ENCODE peak calls at places on chromosome 1, in seven cellular contexts. T is NCI-H1694 treated with DMSO at 0.1 percent for 48 hours; O is KG1; Z is RCC 7860; L is NCI-H2081; E is stimulated activated CD4-positive, alpha-beta T cell treated with anti-CD3 and anti-CD28 coated beads, Interleukin-15, amount 100 ng/mL, for 1 hour; X is stomach. C is an unnamed sample.

GRCh38 chr1:153192697-153193096 is 10.5 kb upstream of the LELP1 start:
- DNase-seq in T (no peak), O (no peak), Z (no peak), L (peak; percentile 47), E (no peak), X (peak; percentile 29), C (peak; percentile 26)

GRCh38 chr1:160844447-160845232 is 18.0 kb downstream of the CD244 start:
- DNase-seq in T (no peak), O (no peak), Z (no peak), L (no peak), E (no peak), X (no peak), C (no peak)

GRCh38 chr1:229579101-229579651 is 20.7 kb upstream of the ABCB10 start:
- DNase-seq in T (peak; percentile 71), O (peak; percentile 49), Z (no peak), L (peak; percentile 90), E (no peak), X (no peak), C (no peak)

GRCh38 chr1:185319152-185319501 is 2.1 kb upstream of the IVNS1ABP start:
- DNase-seq in T (no peak), O (no peak), Z (no peak), L (no peak), E (no peak), X (no peak), C (no peak)

GRCh38 chr1:42931108-42931539 is 27.5 kb downstream of the SLC2A1 start:
- DNase-seq in T (peak; percentile 16), O (peak; percentile 70), Z (peak; percentile 44), L (peak; percentile 30), E (no peak), X (no peak), C (peak; percentile 38)

GRCh38 chr1:171081994-171082295 is 8.8 kb upstream of the FMO3 start:
- DNase-seq in T (no peak), O (no peak), Z (no peak), L (no peak), E (no peak), X (no peak), C (no peak)

GRCh38 chr1:211133393-211133840 is 531 bp downstream of the KCNH1 start:
- DNase-seq in T (peak; percentile 48), O (no peak), Z (no peak), L (peak; percentile 46), E (no peak), X (no peak), C (no peak)

GRCh38 chr1:86852737-86853408 is 61.1 kb downstream of the SELENOF start:
- DNase-seq in T (no peak), O (no peak), Z (no peak), L (no peak), E (no peak), X (no peak), C (no peak)

GRCh38 chr1:162144268-162144667 is 74.8 kb downstream of the NOS1AP start:
- DNase-seq in T (no peak), O (no peak), Z (no peak), L (no peak), E (no peak), X (no peak), C (no peak)

GRCh38 chr1:107419003-107419402 is 278.2 kb downstream of the NTNG1 start:
- DNase-seq in T (no peak), O (no peak), Z (no peak), L (no peak), E (no peak), X (no peak), C (no peak)

GRCh38 chr1:41874903-41875411 is 43.8 kb downstream of the HIVEP3 start:
- DNase-seq in T (no peak), O (no peak), Z (no peak), L (no peak), E (no peak), X (no peak), C (no peak)

GRCh38 chr1:151936653-151937052 is 27.3 kb upstream of the THEM4 start:
- DNase-seq in T (no peak), O (no peak), Z (no peak), L (no peak), E (no peak), X (no peak), C (peak; percentile 31)

GRCh38 chr1:46341222-46342083 is 846 bp downstream of the NSUN4 start:
- DNase-seq in T (no peak), O (no peak), Z (no peak), L (no peak), E (no peak), X (no peak), C (no peak)

GRCh38 chr1:204286841-204287387 is 72.8 kb downstream of the PLEKHA6 start:
- DNase-seq in T (no peak), O (peak; percentile 61), Z (peak; percentile 16), L (peak; percentile 31), E (no peak), X (peak; percentile 85), C (no peak)

GRCh38 chr1:180905927-180906326 is 6.8 kb upstream of the KIAA1614 start:
- DNase-seq in T (no peak), O (no peak), Z (no peak), L (no peak), E (no peak), X (no peak), C (no peak)

GRCh38 chr1:239031310-239031709 is 355.1 kb upstream of the CHRM3 start:
- DNase-seq in T (no peak), O (no peak), Z (no peak), L (no peak), E (no peak), X (no peak), C (no peak)

GRCh38 chr1:33696962-33697361 is 166.9 kb upstream of the HMGB4 start:
- DNase-seq in T (no peak), O (no peak), Z (no peak), L (no peak), E (no peak), X (no peak), C (no peak)

GRCh38 chr1:22555386-22555656 is 8.0 kb upstream of the EPHA8 start:
- DNase-seq in T (no peak), O (no peak), Z (no peak), L (no peak), E (no peak), X (no peak), C (no peak)

GRCh38 chr1:10704383-10704882 is 92.0 kb downstream of the CASZ1 start:
- DNase-seq in T (no peak), O (no peak), Z (no peak), L (no peak), E (no peak), X (peak; percentile 68), C (peak; percentile 52)

GRCh38 chr1:244210884-244211558 is 159.9 kb downstream of the ZBTB18 start:
- DNase-seq in T (no peak), O (no peak), Z (no peak), L (no peak), E (no peak), X (no peak), C (peak; percentile 55)

GRCh38 chr1:97277891-97278662 is 556.5 kb downstream of the PTBP2 start:
- DNase-seq in T (no peak), O (no peak), Z (peak; percentile 65), L (no peak), E (no peak), X (no peak), C (no peak)

GRCh38 chr1:172252296-172252695 is 168.2 kb upstream of the C1orf105 start:
- DNase-seq in T (no peak), O (no peak), Z (no peak), L (no peak), E (no peak), X (no peak), C (no peak)

GRCh38 chr1:94705755-94706154 is 114.4 kb upstream of the SLC44A3 start:
- DNase-seq in T (peak; percentile 30), O (no peak), Z (no peak), L (no peak), E (no peak), X (no peak), C (no peak)

GRCh38 chr1:62437273-62437945 is 560 bp downstream of the USP1 start:
- DNase-seq in T (no peak), O (peak; percentile 38), Z (no peak), L (no peak), E (peak; percentile 15), X (no peak), C (peak; percentile 39)

GRCh38 chr1:60280764-60281278 is 207.3 kb upstream of the C1orf87 start:
- DNase-seq in T (no peak), O (no peak), Z (no peak), L (no peak), E (no peak), X (no peak), C (peak; percentile 20)

GRCh38 chr1:203335503-203335902 is 15.4 kb downstream of the FMOD start:
- DNase-seq in T (no peak), O (no peak), Z (no peak), L (no peak), E (no peak), X (peak; percentile 58), C (no peak)

GRCh38 chr1:208154679-208155078 is 89.5 kb downstream of the PLXNA2 start:
- DNase-seq in T (no peak), O (no peak), Z (no peak), L (no peak), E (no peak), X (peak; percentile 81), C (no peak)

C was measured in glutamatergic neuron.